ENCODE peak calls at places on chromosomes 5 and 9, in five cellular contexts. T is mesendoderm, N is neuronal stem cell, X is IMR-90, J is mesenchymal stem cell. R is an unnamed sample.

GRCh38 chr5:143359869-143360268 is 43.6 kb downstream of the NR3C1 start:
- DNase-seq in T (no peak), N (no peak), X (no peak), J (no peak), R (no peak)

GRCh38 chr9:24041294-24041693 is 215.3 kb upstream of the ELAVL2 start:
- DNase-seq in T (no peak), N (peak), X (no peak), J (no peak), R (no peak)

GRCh38 chr9:124339603-124340146 is 75.6 kb downstream of the PSMB7 start:
- DNase-seq in T (no peak), N (no peak), X (no peak), J (no peak), R (no peak)

GRCh38 chr5:43854697-43855292 is 251.8 kb downstream of the NNT start:
- DNase-seq in T (peak), N (peak), X (peak), J (peak), R (no peak)

GRCh38 chr5:553874-554273 is 29.6 kb upstream of the SLC9A3 start:
- DNase-seq in T (peak), N (no peak), X (no peak), J (no peak), R (no peak)

GRCh38 chr5:94711785-94712184 is 93.3 kb downstream of the SLF1 start:
- DNase-seq in T (no peak), N (no peak), X (no peak), J (no peak), R (no peak)

GRCh38 chr5:72517961-72518690 is 10.9 kb upstream of the ZNF366 start:
- DNase-seq in T (no peak), N (peak), X (no peak), J (no peak), R (no peak)

GRCh38 chr9:78695521-78695920 is 398.6 kb downstream of the PSAT1 start:
- DNase-seq in T (no peak), N (no peak), X (no peak), J (no peak), R (no peak)

GRCh38 chr9:129170229-129170628 is 7.8 kb downstream of the IER5L start:
- DNase-seq in T (no peak), N (no peak), X (peak), J (peak), R (no peak)

GRCh38 chr9:128946945-128947422 is 419 bp downstream of the DOLK start:
- DNase-seq in T (peak), N (no peak), X (peak), J (no peak), R (no peak)

GRCh38 chr9:112007575-112008240 is 111.1 kb downstream of the UGCG start:
- DNase-seq in T (no peak), N (no peak), X (no peak), J (peak), R (no peak)

GRCh38 chr9:27572918-27573698 is at the start of gene C9orf72:
- DNase-seq in T (peak), N (no peak), X (peak), J (peak), R (peak)

GRCh38 chr5:14667770-14668169 is 3.3 kb downstream of the OTULIN start:
- DNase-seq in T (no peak), N (no peak), X (no peak), J (no peak), R (no peak)

GRCh38 chr9:87622936-87623335 is 103.0 kb upstream of the CTSL start:
- DNase-seq in T (no peak), N (no peak), X (no peak), J (peak), R (no peak)

GRCh38 chr9:84583866-84584265 is 85.7 kb upstream of the NTRK2 start:
- DNase-seq in T (no peak), N (no peak), X (no peak), J (no peak), R (no peak)

GRCh38 chr5:83430130-83431010 is 41.2 kb upstream of the VCAN start:
- DNase-seq in T (peak), N (peak), X (peak), J (peak), R (peak)

GRCh38 chr9:101706261-101706798 is 32.1 kb downstream of the GRIN3A start:
- DNase-seq in T (no peak), N (no peak), X (no peak), J (no peak), R (no peak)

GRCh38 chr5:153619706-153620105 is 129.2 kb downstream of the GRIA1 start:
- DNase-seq in T (no peak), N (no peak), X (peak), J (peak), R (no peak)

GRCh38 chr9:132498811-132499210 is 83.6 kb upstream of the BARHL1 start:
- DNase-seq in T (no peak), N (no peak), X (peak), J (no peak), R (no peak)

GRCh38 chr5:171388816-171389168 is 1.1 kb downstream of the NPM1 start:
- DNase-seq in T (no peak), N (no peak), X (no peak), J (no peak), R (no peak)

GRCh38 chr9:126084696-126085095 is 241.9 kb upstream of the MVB12B start:
- DNase-seq in T (no peak), N (no peak), X (no peak), J (no peak), R (no peak)
- H3K23ac ChIP-seq in T (no peak), N (no peak), X (no peak), J (no peak), R (no peak)

GRCh38 chr9:37964740-37965081 is 60.8 kb upstream of the SLC25A51 start:
- DNase-seq in T (no peak), N (no peak), X (no peak), J (no peak), R (no peak)

GRCh38 chr9:37963936-37964739 is 60.2 kb upstream of the SLC25A51 start:
- DNase-seq in T (no peak), N (no peak), X (peak), J (peak), R (no peak)

GRCh38 chr9:37966443-37967271 is 62.7 kb upstream of the SLC25A51 start:
- DNase-seq in T (no peak), N (no peak), X (peak), J (peak), R (no peak)

GRCh38 chr9:37967272-37967581 is 63.3 kb upstream of the SLC25A51 start:
- DNase-seq in T (no peak), N (no peak), X (no peak), J (no peak), R (no peak)

GRCh38 chr9:37965116-37965515 is 61.2 kb upstream of the SLC25A51 start:
- DNase-seq in T (no peak), N (no peak), X (no peak), J (no peak), R (no peak)
- H3K23ac ChIP-seq in T (no peak), N (no peak), X (peak), J (no peak), R (no peak)

DNA sequence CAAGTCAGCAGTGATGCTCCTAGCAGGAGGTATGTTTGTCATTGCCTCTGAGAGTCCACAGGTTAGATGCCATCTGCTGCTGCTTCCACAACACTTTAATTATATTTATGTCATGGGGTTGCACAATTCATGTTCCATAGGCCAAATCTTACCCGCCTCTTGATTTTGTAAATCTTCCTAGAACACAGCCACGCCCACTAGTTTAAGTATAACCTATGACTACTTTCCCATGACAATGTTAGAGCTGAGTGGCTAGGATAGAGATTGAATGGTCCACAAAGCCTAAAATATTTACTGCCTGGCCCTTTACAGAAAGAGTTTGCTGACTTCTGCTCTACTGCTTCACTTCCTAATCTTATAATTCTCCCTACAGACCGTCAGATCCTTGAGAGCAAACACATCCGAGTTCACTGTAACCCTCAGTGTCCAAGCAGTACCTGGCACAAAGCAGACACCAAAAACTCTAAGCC is 21.1 kb downstream of the LIFR start:
- DNase-seq in T (no peak), N (no peak), X (no peak), J (no peak), R (no peak)
- H3K23ac ChIP-seq in T (no peak), N (no peak), X (no peak), J (no peak), R (no peak)

GRCh38 chr9:34392511-34392910 is 15.8 kb upstream of the MYORG start:
- DNase-seq in T (no peak), N (no peak), X (no peak), J (no peak), R (no peak)
- H3K23ac ChIP-seq in T (no peak), N (peak), X (no peak), J (no peak), R (no peak)

DNA sequence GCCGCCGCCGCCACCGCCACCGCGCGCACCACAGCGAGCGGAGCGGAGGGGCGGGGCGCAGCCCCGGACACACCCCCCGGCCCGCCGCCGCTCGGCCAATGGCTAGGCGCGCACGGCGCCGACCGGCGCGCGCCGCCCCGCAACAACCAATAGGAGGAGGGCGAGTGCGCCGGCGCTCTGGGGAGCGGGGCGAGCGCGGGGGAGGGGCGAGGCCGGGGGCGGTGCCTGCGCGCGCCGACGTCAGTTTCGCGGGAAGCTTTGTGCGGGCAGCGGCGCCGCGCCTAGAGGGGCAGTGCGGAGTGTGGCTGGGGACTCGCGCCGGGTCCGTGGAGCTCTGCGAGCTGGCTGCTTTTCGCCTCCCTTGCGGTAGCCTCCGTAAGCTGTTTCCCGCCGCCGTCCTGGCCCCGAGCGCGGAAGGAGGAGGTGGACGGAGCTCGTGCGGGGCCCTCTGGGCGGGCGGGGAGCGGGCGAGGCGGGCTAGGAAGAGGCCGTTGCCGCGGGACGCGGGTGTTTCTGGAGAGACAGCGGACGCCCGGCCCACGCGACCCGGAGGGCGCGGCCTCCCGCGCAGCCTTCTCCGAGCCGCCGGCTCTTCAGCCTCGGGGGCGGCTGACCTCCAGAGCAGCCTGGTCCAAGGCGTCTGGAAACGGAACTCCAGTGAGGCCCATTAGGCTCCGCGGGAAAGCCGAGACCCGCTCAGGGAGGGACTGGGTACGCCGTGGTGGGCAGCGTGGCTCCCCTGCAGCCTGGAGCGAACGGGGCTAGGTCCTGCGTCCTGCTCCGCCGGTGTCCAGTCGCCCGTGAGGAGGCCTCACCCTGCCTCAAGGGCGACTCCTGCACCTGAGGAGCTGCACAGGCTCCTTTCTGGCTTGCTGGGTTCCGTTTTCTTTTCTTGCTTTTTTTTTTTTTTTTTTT is at the start of gene ZMYND19:
- DNase-seq in T (peak), N (peak), X (peak), J (peak), R (peak)
- H3K23ac ChIP-seq in T (no peak), N (peak), X (peak), J (peak), R (no peak)

GRCh38 chr5:158069838-158070237 is 210.9 kb upstream of the CLINT1 start:
- DNase-seq in T (no peak), N (no peak), X (no peak), J (no peak), R (no peak)
- H3K23ac ChIP-seq in T (no peak), N (no peak), X (no peak), J (no peak), R (no peak)

GRCh38 chr9:89820337-89820736 is 215.5 kb downstream of the GADD45G start:
- DNase-seq in T (no peak), N (no peak), X (no peak), J (no peak), R (no peak)

GRCh38 chr9:89825648-89826047 is 220.8 kb downstream of the GADD45G start:
- DNase-seq in T (peak), N (no peak), X (no peak), J (no peak), R (no peak)

GRCh38 chr9:89821081-89821480 is 216.3 kb downstream of the GADD45G start:
- DNase-seq in T (peak), N (no peak), X (no peak), J (peak), R (no peak)

GRCh38 chr9:89822996-89823395 is 218.2 kb downstream of the GADD45G start:
- DNase-seq in T (no peak), N (no peak), X (no peak), J (no peak), R (no peak)

DNA sequence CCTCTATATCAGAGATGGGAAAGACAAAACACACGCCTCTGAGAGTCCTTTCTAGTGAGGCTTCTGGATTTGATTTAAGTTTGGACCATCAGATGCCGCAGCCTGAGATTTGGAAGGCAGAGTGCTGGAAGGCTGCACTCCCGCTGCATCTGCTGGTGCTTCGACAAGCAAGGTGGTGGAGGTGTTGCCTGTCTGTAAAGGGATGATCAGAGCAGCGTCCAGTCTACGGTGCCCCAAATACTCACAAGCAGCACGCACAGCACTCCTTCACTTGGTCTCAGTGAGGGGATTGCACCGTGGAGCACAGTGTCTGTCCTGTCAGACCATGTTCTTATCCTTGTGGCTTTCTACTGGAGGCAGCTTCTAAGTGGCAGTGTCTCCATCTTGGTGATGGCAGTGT is 221.4 kb downstream of the GADD45G start:
- DNase-seq in T (no peak), N (no peak), X (no peak), J (no peak), R (peak)
- H3K23ac ChIP-seq in T (no peak), N (no peak), X (no peak), J (no peak), R (no peak)

GRCh38 chr5:136030956-136031611 is 2.3 kb downstream of the TGFBI start:
- DNase-seq in T (no peak), N (no peak), X (no peak), J (no peak), R (no peak)
- H3K23ac ChIP-seq in T (no peak), N (no peak), X (peak), J (no peak), R (no peak)

R was measured in H1.